ENCODE peak calls at places on chromosomes 7 and 10, in six cellular contexts. One of them, this sample, is unnamed.

GRCh38 chr7:45973725-45974532 is 52.9 kb upstream of the IGFBP3 start:
- DNase-seq in spleen: no peak
- DNase-seq in IMR-90: peak; percentile 43
- DNase-seq in transverse colon: no peak
- DNase-seq in erythroblast: no peak
- DNase-seq in heart left ventricle: no peak
- DNase-seq in this sample: no peak

GRCh38 chr10:73823391-73823790 is 12.0 kb upstream of the NDST2 start:
- DNase-seq in spleen: no peak
- DNase-seq in IMR-90: no peak
- DNase-seq in transverse colon: no peak
- DNase-seq in erythroblast: no peak
- DNase-seq in heart left ventricle: no peak
- DNase-seq in this sample: no peak

GRCh38 chr10:115659616-115660015 is 566.5 kb downstream of the ATRNL1 start:
- DNase-seq in spleen: no peak
- DNase-seq in IMR-90: no peak
- DNase-seq in transverse colon: no peak
- DNase-seq in erythroblast: no peak
- DNase-seq in heart left ventricle: no peak
- DNase-seq in this sample: no peak

GRCh38 chr7:110386914-110387313 is 704.0 kb upstream of the LRRN3 start:
- DNase-seq in spleen: no peak
- DNase-seq in IMR-90: peak; percentile 79
- DNase-seq in transverse colon: no peak
- DNase-seq in erythroblast: no peak
- DNase-seq in heart left ventricle: no peak
- DNase-seq in this sample: peak; percentile 31

GRCh38 chr7:37663693-37664092 is 19.9 kb upstream of the GPR141 start:
- DNase-seq in spleen: no peak
- DNase-seq in IMR-90: no peak
- DNase-seq in transverse colon: no peak
- DNase-seq in erythroblast: no peak
- DNase-seq in heart left ventricle: no peak
- DNase-seq in this sample: no peak

GRCh38 chr7:106896268-106896667 is 31.2 kb downstream of the PIK3CG start:
- DNase-seq in spleen: no peak
- DNase-seq in IMR-90: no peak
- DNase-seq in transverse colon: no peak
- DNase-seq in erythroblast: no peak
- DNase-seq in heart left ventricle: no peak
- DNase-seq in this sample: no peak

GRCh38 chr10:15313844-15314243 is 57.2 kb downstream of the FAM171A1 start:
- DNase-seq in spleen: no peak
- DNase-seq in IMR-90: no peak
- DNase-seq in transverse colon: no peak
- DNase-seq in erythroblast: peak; percentile 91
- DNase-seq in heart left ventricle: peak; percentile 33
- DNase-seq in this sample: no peak

GRCh38 chr10:33265621-33266020 is 68.8 kb downstream of the NRP1 start:
- DNase-seq in spleen: no peak
- DNase-seq in IMR-90: no peak
- DNase-seq in transverse colon: peak; percentile 67
- DNase-seq in erythroblast: no peak
- DNase-seq in heart left ventricle: no peak
- DNase-seq in this sample: no peak

GRCh38 chr7:25951414-25952276 is 200.4 kb upstream of the NFE2L3 start:
- DNase-seq in spleen: no peak
- DNase-seq in IMR-90: no peak
- DNase-seq in transverse colon: no peak
- DNase-seq in erythroblast: no peak
- DNase-seq in heart left ventricle: no peak
- DNase-seq in this sample: no peak

GRCh38 chr10:124150807-124151417 is 57.5 kb upstream of the CHST15 start:
- DNase-seq in spleen: peak; percentile 63
- DNase-seq in IMR-90: no peak
- DNase-seq in transverse colon: no peak
- DNase-seq in erythroblast: no peak
- DNase-seq in heart left ventricle: no peak
- DNase-seq in this sample: no peak

GRCh38 chr10:110415809-110416208 is 81.9 kb upstream of the DUSP5 start:
- DNase-seq in spleen: no peak
- DNase-seq in IMR-90: no peak
- DNase-seq in transverse colon: no peak
- DNase-seq in erythroblast: no peak
- DNase-seq in heart left ventricle: peak; percentile 55
- DNase-seq in this sample: no peak

GRCh38 chr7:44580945-44581344 is 1.1 kb downstream of the TMED4 start:
- DNase-seq in spleen: no peak
- DNase-seq in IMR-90: no peak
- DNase-seq in transverse colon: peak; percentile 44
- DNase-seq in erythroblast: no peak
- DNase-seq in heart left ventricle: no peak
- DNase-seq in this sample: no peak

GRCh38 chr7:44576228-44576627 is 2.5 kb upstream of the DDX56 start:
- DNase-seq in spleen: no peak
- DNase-seq in IMR-90: no peak
- DNase-seq in transverse colon: no peak
- DNase-seq in erythroblast: no peak
- DNase-seq in heart left ventricle: no peak
- DNase-seq in this sample: no peak

GRCh38 chr7:44583145-44583544 is 1.1 kb upstream of the TMED4 start:
- DNase-seq in spleen: no peak
- DNase-seq in IMR-90: no peak
- DNase-seq in transverse colon: no peak
- DNase-seq in erythroblast: no peak
- DNase-seq in heart left ventricle: no peak
- DNase-seq in this sample: no peak

GRCh38 chr7:44581426-44581906 is 565 bp downstream of the TMED4 start:
- DNase-seq in spleen: no peak
- DNase-seq in IMR-90: no peak
- DNase-seq in transverse colon: peak; percentile 53
- DNase-seq in erythroblast: peak; percentile 61
- DNase-seq in heart left ventricle: peak; percentile 47
- DNase-seq in this sample: no peak

DNA sequence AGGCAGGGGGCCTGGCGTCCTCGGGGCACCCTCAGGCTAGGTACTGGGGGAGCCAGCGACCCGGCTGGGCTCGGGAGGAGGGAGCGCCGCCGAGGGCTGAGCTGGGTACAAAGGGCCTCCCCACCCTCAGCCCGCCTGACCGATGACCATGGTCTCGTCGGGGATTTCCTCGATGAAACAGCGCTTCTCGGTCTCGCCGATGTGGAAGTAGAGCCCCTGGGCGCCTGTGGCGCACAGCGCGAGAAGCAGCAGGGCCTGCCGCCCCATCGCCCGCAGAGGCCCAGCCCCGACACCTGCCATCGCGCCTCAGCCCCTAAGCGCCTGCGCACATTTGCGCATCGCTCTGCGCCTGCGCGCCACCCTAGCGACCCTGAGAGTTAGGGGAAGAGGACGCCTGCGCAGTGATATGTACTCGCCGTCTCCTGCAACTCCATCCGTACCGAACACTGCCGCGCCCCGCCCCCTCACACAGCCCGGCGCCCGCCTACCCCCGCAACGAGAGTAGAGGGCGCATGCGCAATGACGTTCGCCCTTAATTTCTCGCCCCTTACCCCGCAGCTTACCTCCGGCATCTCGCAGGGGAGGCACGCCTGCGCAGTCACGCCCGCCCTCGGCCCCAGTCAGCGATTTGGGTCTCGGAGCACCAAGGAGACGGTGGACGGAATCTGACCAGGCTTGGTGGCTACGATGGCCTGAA is at the start of gene TMED4:
- DNase-seq in spleen: peak; percentile 100
- DNase-seq in IMR-90: peak; percentile 98
- DNase-seq in transverse colon: peak; percentile 100
- DNase-seq in erythroblast: peak; percentile 99
- DNase-seq in heart left ventricle: peak; percentile 100
- DNase-seq in this sample: peak; percentile 99
- TF ChIP-seq POLR2A in spleen: peak; percentile 82
- TF ChIP-seq POLR2A in IMR-90: peak; percentile 73
- TF ChIP-seq POLR2A in transverse colon: peak; percentile 94
- TF ChIP-seq POLR2A in erythroblast: peak; percentile 97
- TF ChIP-seq POLR2A in heart left ventricle: peak; percentile 80
- TF ChIP-seq POLR2A in this sample: peak; percentile 96

GRCh38 chr7:1727079-1727478 is 57.0 kb downstream of the ELFN1 start:
- DNase-seq in spleen: no peak
- DNase-seq in IMR-90: no peak
- DNase-seq in transverse colon: no peak
- DNase-seq in erythroblast: no peak
- DNase-seq in heart left ventricle: no peak
- DNase-seq in this sample: no peak

GRCh38 chr7:1732072-1732471 is 62.0 kb downstream of the ELFN1 start:
- DNase-seq in spleen: no peak
- DNase-seq in IMR-90: no peak
- DNase-seq in transverse colon: no peak
- DNase-seq in erythroblast: no peak
- DNase-seq in heart left ventricle: no peak
- DNase-seq in this sample: no peak

GRCh38 chr7:1729773-1730172 is 59.7 kb downstream of the ELFN1 start:
- DNase-seq in spleen: no peak
- DNase-seq in IMR-90: no peak
- DNase-seq in transverse colon: no peak
- DNase-seq in erythroblast: no peak
- DNase-seq in heart left ventricle: no peak
- DNase-seq in this sample: no peak

GRCh38 chr7:1727812-1728570 is 57.9 kb downstream of the ELFN1 start:
- DNase-seq in spleen: no peak
- DNase-seq in IMR-90: no peak
- DNase-seq in transverse colon: no peak
- DNase-seq in erythroblast: no peak
- DNase-seq in heart left ventricle: no peak
- DNase-seq in this sample: no peak

DNA sequence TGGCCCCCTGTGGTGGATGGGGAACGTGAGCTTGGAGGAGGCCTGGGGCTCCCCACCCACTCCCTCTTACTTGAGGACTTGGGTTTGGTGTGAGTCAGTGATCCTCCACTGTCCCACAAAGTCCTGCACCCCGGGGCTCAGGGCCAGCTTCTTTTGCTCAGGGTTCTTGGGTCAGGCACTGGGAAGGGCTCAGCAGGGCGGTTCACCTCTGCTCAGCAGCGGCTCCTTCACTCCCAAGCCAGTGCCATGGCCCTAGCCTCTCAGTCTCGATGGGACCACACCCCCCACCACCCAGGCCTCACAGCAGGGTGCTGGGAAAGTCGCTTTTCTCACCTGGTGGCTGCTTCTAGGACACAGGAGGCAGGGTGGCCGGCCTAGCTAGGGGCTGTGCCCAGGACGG is 59.1 kb downstream of the ELFN1 start:
- DNase-seq in spleen: no peak
- DNase-seq in IMR-90: no peak
- DNase-seq in transverse colon: no peak
- DNase-seq in erythroblast: no peak
- DNase-seq in heart left ventricle: no peak
- DNase-seq in this sample: no peak
- TF ChIP-seq POLR2A in spleen: no peak
- TF ChIP-seq POLR2A in IMR-90: no peak
- TF ChIP-seq POLR2A in transverse colon: no peak
- TF ChIP-seq POLR2A in erythroblast: no peak
- TF ChIP-seq POLR2A in heart left ventricle: no peak
- TF ChIP-seq POLR2A in this sample: no peak

GRCh38 chr7:6725003-6725402 is 18.3 kb upstream of the ZNF12 start:
- DNase-seq in spleen: peak; percentile 88
- DNase-seq in IMR-90: no peak
- DNase-seq in transverse colon: peak; percentile 43
- DNase-seq in erythroblast: no peak
- DNase-seq in heart left ventricle: no peak
- DNase-seq in this sample: no peak

GRCh38 chr7:6730343-6730633 is 23.5 kb upstream of the ZNF12 start:
- DNase-seq in spleen: no peak
- DNase-seq in IMR-90: peak; percentile 33
- DNase-seq in transverse colon: no peak
- DNase-seq in erythroblast: no peak
- DNase-seq in heart left ventricle: no peak
- DNase-seq in this sample: no peak

DNA sequence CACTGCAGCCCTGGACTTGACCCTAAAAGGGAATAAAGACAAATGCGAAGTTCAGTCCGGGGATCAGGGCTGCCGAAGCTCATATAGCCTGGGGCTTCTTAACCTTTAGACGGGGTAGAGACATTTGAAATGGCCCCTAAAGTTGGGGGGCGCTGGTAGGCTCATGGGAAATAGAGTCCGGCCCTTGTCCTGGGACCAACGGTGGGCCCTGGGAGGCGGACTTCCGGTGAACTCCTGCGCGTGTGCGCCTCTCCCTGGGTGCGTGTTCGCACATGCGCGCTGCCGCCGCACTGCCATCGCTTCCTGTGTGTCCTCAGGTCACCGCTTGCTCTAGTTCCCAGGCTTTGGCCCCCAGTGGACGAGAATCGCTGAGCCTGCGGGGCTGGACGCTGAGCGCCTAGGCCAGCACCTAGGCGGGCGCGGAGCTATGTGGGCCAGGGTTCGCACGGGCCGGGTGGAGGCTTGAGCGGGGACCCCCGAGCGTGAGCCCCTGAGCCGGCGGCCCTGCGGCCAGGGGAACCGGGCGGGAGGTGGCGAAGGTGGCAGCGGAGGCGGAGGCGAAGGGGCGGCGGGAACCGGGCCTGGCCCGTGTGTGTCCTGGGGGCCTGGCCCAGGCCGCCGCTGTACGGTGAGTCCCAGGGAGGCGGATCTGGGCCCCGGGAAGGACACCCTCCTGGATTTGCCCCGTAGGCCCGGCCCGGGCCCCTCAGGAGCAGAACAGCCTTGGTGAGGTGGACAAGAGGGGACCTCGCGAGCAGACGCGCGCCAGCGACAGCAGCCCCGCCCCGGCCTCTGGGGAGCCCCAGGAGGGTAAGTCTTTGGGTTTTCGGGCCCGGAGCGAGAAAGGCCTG is 23.0 kb upstream of the ZNF12 start:
- DNase-seq in spleen: peak; percentile 97
- DNase-seq in IMR-90: peak; percentile 90
- DNase-seq in transverse colon: peak; percentile 94
- DNase-seq in erythroblast: peak; percentile 95
- DNase-seq in heart left ventricle: peak; percentile 97
- DNase-seq in this sample: peak; percentile 93
- TF ChIP-seq POLR2A in spleen: no peak
- TF ChIP-seq POLR2A in IMR-90: peak; percentile 70
- TF ChIP-seq POLR2A in transverse colon: peak; percentile 61
- TF ChIP-seq POLR2A in erythroblast: peak; percentile 57
- TF ChIP-seq POLR2A in heart left ventricle: peak; percentile 44
- TF ChIP-seq POLR2A in this sample: peak; percentile 97

DNA sequence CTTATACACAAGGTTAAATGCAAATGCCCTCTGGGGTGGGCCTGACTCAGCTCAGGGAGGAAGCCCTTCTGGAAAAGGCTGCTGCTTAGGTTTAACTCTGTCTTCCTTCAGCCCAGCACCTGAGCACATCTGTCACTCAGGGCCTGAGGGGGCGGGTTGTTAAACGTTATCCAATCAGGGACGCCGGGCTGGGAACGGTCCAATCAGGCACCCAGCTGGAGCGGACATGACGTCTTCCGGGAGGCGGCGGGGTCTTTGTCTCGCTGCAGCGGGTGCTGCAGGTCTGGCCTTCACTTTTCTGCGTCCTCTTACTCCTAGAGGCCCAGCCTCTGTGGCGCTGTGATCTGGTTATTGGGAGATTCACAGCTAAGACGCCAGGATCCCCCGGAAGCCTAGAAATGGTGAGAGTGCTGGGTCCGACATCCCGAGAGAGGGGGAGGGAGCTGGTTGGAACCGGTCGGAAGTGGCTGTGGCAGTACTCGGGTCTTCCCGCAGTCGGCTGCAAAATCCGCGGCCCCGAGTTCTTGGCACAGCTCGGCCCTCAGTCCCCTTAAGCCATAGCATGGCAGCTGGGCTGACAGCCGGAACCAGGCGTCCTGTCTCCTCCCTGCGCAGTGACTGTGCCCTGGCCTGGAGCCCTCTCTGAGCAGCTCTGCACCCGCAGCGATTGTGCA is at the start of gene ZNF138:
- DNase-seq in spleen: peak; percentile 95
- DNase-seq in IMR-90: peak; percentile 91
- DNase-seq in transverse colon: peak; percentile 96
- DNase-seq in erythroblast: peak; percentile 96
- DNase-seq in heart left ventricle: peak; percentile 97
- DNase-seq in this sample: peak; percentile 95
- TF ChIP-seq POLR2A in spleen: no peak
- TF ChIP-seq POLR2A in IMR-90: peak; percentile 47
- TF ChIP-seq POLR2A in transverse colon: peak; percentile 70
- TF ChIP-seq POLR2A in erythroblast: peak; percentile 78
- TF ChIP-seq POLR2A in heart left ventricle: peak; percentile 60
- TF ChIP-seq POLR2A in this sample: peak; percentile 71

This sample was measured in H54.